ENCODE peak calls at places on chromosomes 2 and 18, in six cellular contexts. Z, X, S, B, C and A are unnamed samples.

GRCh38 chr2:29323961-29324360 is 208.7 kb downstream of the CLIP4 start:
- DNase-seq in Z (no peak), X (no peak), S (no peak), B (no peak), C (no peak), A (no peak)

GRCh38 chr2:127607399-127607908 is 38.5 kb upstream of the GPR17 start:
- DNase-seq in Z (no peak), X (no peak), S (peak), B (no peak), C (no peak), A (no peak)

GRCh38 chr2:113111823-113112287 is 15.5 kb upstream of the IL1RN start:
- DNase-seq in Z (no peak), X (no peak), S (no peak), B (no peak), C (no peak), A (no peak)

GRCh38 chr2:226187126-226187525 is 612.5 kb downstream of the IRS1 start:
- DNase-seq in Z (no peak), X (no peak), S (no peak), B (no peak), C (no peak), A (no peak)

GRCh38 chr2:226683926-226684562 is 115.6 kb downstream of the IRS1 start:
- DNase-seq in Z (no peak), X (no peak), S (no peak), B (no peak), C (no peak), A (no peak)

GRCh38 chr2:16032282-16033031 is 92.1 kb downstream of the MYCN start:
- DNase-seq in Z (no peak), X (no peak), S (no peak), B (no peak), C (no peak), A (no peak)

GRCh38 chr2:10019174-10019971 is 24.0 kb upstream of the KLF11 start:
- DNase-seq in Z (no peak), X (no peak), S (peak), B (no peak), C (no peak), A (no peak)

GRCh38 chr2:45888167-45888566 is 236.7 kb downstream of the PRKCE start:
- DNase-seq in Z (no peak), X (no peak), S (no peak), B (no peak), C (no peak), A (no peak)

GRCh38 chr18:26894006-26894405 is 28.5 kb upstream of the AQP4 start:
- DNase-seq in Z (no peak), X (no peak), S (no peak), B (no peak), C (peak), A (no peak)

GRCh38 chr2:96470089-96470488 is 35.1 kb downstream of the NEURL3 start:
- DNase-seq in Z (no peak), X (no peak), S (no peak), B (no peak), C (peak), A (no peak)

GRCh38 chr2:27776097-27776496 is 4.6 kb downstream of the MRPL33 start:
- DNase-seq in Z (no peak), X (no peak), S (no peak), B (peak), C (peak), A (no peak)

GRCh38 chr2:11342561-11343343 is 1.7 kb downstream of the ROCK2 start:
- DNase-seq in Z (peak), X (peak), S (no peak), B (peak), C (peak), A (peak)

GRCh38 chr2:149090706-149091105 is 52.2 kb downstream of the LYPD6B start:
- DNase-seq in Z (no peak), X (no peak), S (no peak), B (no peak), C (no peak), A (no peak)

GRCh38 chr2:213766465-213766891 is 482.2 kb downstream of the SPAG16 start:
- DNase-seq in Z (no peak), X (no peak), S (no peak), B (no peak), C (no peak), A (no peak)

GRCh38 chr2:196230051-196230450 is 58.7 kb upstream of the STK17B start:
- DNase-seq in Z (peak), X (no peak), S (peak), B (no peak), C (no peak), A (no peak)

GRCh38 chr2:96867756-96868554 is 1.9 kb downstream of the SEMA4C start:
- DNase-seq in Z (no peak), X (no peak), S (no peak), B (no peak), C (no peak), A (no peak)

GRCh38 chr2:230161180-230161579 is 58.6 kb downstream of the SP110 start:
- DNase-seq in Z (no peak), X (no peak), S (no peak), B (no peak), C (no peak), A (no peak)

GRCh38 chr2:173884403-173884802 is 80.8 kb downstream of the SP3 start:
- DNase-seq in Z (peak), X (peak), S (peak), B (peak), C (peak), A (peak)

GRCh38 chr2:2586068-2586776 is 255.1 kb upstream of the MYT1L start:
- DNase-seq in Z (no peak), X (no peak), S (no peak), B (no peak), C (no peak), A (no peak)

GRCh38 chr18:59323931-59324622 is 5.6 kb upstream of the CPLX4 start:
- DNase-seq in Z (no peak), X (peak), S (no peak), B (no peak), C (no peak), A (no peak)

GRCh38 chr2:26900831-26901321 is 52.9 kb downstream of the DPYSL5 start:
- DNase-seq in Z (no peak), X (no peak), S (no peak), B (no peak), C (no peak), A (no peak)

GRCh38 chr18:49548266-49548665 is 13.6 kb upstream of the LIPG start:
- DNase-seq in Z (no peak), X (no peak), S (no peak), B (peak), C (no peak), A (no peak)

GRCh38 chr2:69985684-69986083 is 24.3 kb upstream of the ASPRV1 start:
- DNase-seq in Z (no peak), X (no peak), S (peak), B (no peak), C (peak), A (no peak)

GRCh38 chr2:103445356-103445755 is 683.5 kb downstream of the TMEM182 start:
- DNase-seq in Z (no peak), X (no peak), S (no peak), B (no peak), C (no peak), A (no peak)

GRCh38 chr2:221969087-221969829 is 329.5 kb downstream of the PAX3 start:
- DNase-seq in Z (peak), X (peak), S (no peak), B (peak), C (peak), A (peak)